ENCODE peak calls at places on chromosomes 3 and 15, in seven cellular contexts. I is thoracic aorta, R is breast epithelium, A is testis, D is MM.1S, N is astrocyte, C is SJSA1. M is an unnamed sample.
A peak's percentile ranks its signal among the peaks of the same experiment; 100 is the strongest.

GRCh38 chr3:54870423-54870822 is 57.4 kb downstream of the LRTM1 start:
- DNase-seq in D (no peak), I (no peak), N (peak; percentile 97), C (peak; percentile 67), R (no peak), A (peak; percentile 64), M (peak; percentile 67)

GRCh38 chr15:57607570-57608000 is 15.9 kb downstream of the MYZAP start:
- DNase-seq in D (no peak), C (peak; percentile 49), I (no peak), N (peak; percentile 17), R (no peak), A (no peak), M (no peak)

GRCh38 chr3:131591394-131591990 is 88.7 kb upstream of the MRPL3 start:
- DNase-seq in D (no peak), A (peak; percentile 60), C (peak; percentile 38), R (no peak), N (peak; percentile 50), I (no peak), M (peak; percentile 44)

GRCh38 chr15:67685008-67685599 is 140.2 kb upstream of the SKOR1 start:
- DNase-seq in N (peak; percentile 31), D (peak; percentile 26), I (no peak), R (no peak), A (no peak), C (no peak), M (peak; percentile 19)

GRCh38 chr3:122030381-122031122 is 8.5 kb upstream of the ILDR1 start:
- DNase-seq in R (no peak), N (peak; percentile 35), D (peak; percentile 84), I (no peak), A (no peak), C (no peak), M (no peak)

GRCh38 chr3:102078864-102079808 is 229.8 kb downstream of the NFKBIZ start:
- DNase-seq in I (no peak), N (no peak), C (no peak), R (no peak), A (no peak), D (peak; percentile 38), M (no peak)

GRCh38 chr3:153290278-153291015 is 128.4 kb downstream of the RAP2B start:
- DNase-seq in A (no peak), N (no peak), I (no peak), D (peak; percentile 56), C (no peak), R (no peak), M (no peak)

GRCh38 chr3:157606392-157607197 is 103.4 kb upstream of the VEPH1 start:
- DNase-seq in C (peak; percentile 60), N (peak; percentile 57), D (peak; percentile 75), A (peak; percentile 75), I (no peak), R (no peak), M (peak; percentile 49)

GRCh38 chr3:192685801-192686200 is 41.5 kb downstream of the FGF12 start:
- DNase-seq in C (no peak), A (no peak), N (no peak), D (no peak), I (no peak), R (no peak), M (no peak)

GRCh38 chr3:192687488-192688152 is 39.7 kb downstream of the FGF12 start:
- DNase-seq in R (no peak), A (no peak), I (no peak), N (no peak), C (no peak), D (no peak), M (no peak)

DNA sequence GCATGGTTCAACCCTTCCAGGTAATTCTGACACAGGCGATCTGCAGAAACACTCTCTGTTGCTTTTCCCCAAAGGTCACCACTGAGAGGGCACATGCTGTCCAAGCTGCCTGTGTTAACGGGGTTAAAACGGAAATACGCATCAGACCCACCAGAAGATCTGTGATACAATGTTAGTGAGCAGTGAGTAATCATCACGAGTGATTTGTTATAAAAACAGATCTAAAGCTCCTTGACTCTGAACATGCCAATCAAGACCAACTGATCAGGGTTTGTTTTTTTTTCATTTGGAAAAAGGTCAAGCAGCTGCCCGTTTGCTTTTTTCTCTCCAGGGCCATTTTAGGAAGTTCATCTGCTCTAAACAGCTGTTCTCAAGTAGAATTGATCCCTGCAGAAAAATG is 43.2 kb downstream of the FGF12 start:
- DNase-seq in C (no peak), A (no peak), N (no peak), R (no peak), D (no peak), I (no peak), M (no peak)
- H3K27ac ChIP-seq in C (no peak overlapping the region), A (no peak overlapping the region), N (no peak overlapping the region), R (no peak overlapping the region), D (no peak overlapping the region), I (no peak overlapping the region), M (no peak overlapping the region)

DNA sequence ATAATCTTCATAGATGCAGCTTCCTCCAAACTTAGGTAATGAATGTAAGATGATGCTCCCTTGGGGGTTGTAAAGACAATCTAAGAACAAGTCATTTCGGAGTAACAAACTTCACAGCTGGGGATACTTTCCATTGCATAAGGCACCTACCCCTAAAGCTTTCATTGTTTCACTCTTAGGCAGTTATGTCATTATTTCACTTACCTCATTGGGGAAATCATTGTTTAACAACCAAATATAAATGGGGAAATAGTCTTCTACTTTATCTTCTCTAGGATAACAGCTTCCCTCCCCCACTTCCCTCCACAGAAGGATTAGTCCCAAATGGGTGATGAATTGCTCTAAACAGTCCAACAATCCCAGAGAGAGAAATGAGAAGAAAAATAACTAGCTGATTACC is 269.8 kb upstream of the ADAMTS9 start:
- DNase-seq in I (no peak), D (no peak), A (no peak), C (no peak), N (no peak), R (no peak), M (no peak)
- H3K27ac ChIP-seq in I (peak overlapping the region; percentile 24), D (no peak overlapping the region), A (no peak overlapping the region), C (no peak overlapping the region), N (no peak overlapping the region), R (no peak overlapping the region), M (peak overlapping the region; percentile 66)

GRCh38 chr3:158735296-158736033 is 3.2 kb upstream of the RARRES1 start:
- DNase-seq in D (no peak), R (no peak), N (no peak), A (no peak), C (no peak), I (no peak), M (no peak)

GRCh38 chr3:158728851-158729250 is 3.4 kb downstream of the RARRES1 start:
- DNase-seq in D (no peak), I (no peak), C (no peak), N (peak; percentile 75), A (no peak), R (no peak), M (no peak)

GRCh38 chr3:158731525-158731924 is 732 bp downstream of the RARRES1 start:
- DNase-seq in C (no peak), I (no peak), A (no peak), N (no peak), R (no peak), D (no peak), M (no peak)

GRCh38 chr3:158731938-158732855 is at the start of gene RARRES1:
- DNase-seq in I (no peak), R (peak; percentile 62), A (peak; percentile 82), N (no peak), D (no peak), C (peak; percentile 52), M (no peak)

GRCh38 chr3:158732856-158733200 is 571 bp upstream of the RARRES1 start:
- DNase-seq in D (no peak), I (no peak), R (no peak), A (no peak), C (no peak), N (no peak), M (no peak)
- H3K27ac ChIP-seq in D (no peak overlapping the region), I (peak overlapping the region; percentile 65), R (peak overlapping the region; percentile 92), A (no peak overlapping the region), C (no peak overlapping the region), N (no peak overlapping the region), M (no peak overlapping the region)

GRCh38 chr3:88105325-88105724 is 44.4 kb upstream of the C3orf38 start:
- DNase-seq in C (no peak), I (no peak), A (no peak), N (peak; percentile 7), R (no peak), D (no peak), M (no peak)
- H3K27ac ChIP-seq in C (no peak overlapping the region), I (no peak overlapping the region), A (no peak overlapping the region), N (no peak overlapping the region), R (no peak overlapping the region), D (no peak overlapping the region), M (no peak overlapping the region)

GRCh38 chr3:128648402-128648801 is 2.2 kb downstream of the RPN1 start:
- DNase-seq in C (no peak), A (no peak), R (no peak), N (no peak), I (no peak), D (no peak), M (no peak)
- H3K27ac ChIP-seq in C (no peak overlapping the region), A (no peak overlapping the region), R (peak overlapping the region; percentile 98), N (no peak overlapping the region), I (no peak overlapping the region), D (no peak overlapping the region), M (no peak overlapping the region)

DNA sequence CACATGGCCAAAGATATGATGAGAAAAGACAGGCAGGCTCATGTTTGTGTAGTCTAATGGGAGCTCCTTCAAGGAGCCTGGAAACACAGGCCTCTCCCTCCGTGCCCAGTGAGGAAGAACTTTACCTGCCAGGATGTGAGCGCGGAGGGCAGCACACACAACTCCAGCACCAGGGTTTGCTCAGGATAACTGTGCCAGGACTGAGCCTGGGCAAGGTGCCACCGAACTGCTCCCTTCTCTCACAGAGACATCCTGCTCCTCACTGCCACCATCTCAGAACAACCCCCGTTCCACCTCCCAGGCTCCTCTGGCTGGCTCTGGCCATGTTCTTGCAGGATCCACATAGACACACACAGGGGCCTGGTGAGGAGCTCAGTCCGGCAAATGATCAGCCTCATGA is 87.4 kb downstream of the NUP210 start:
- DNase-seq in D (no peak), I (no peak), A (no peak), C (no peak), N (no peak), R (no peak), M (no peak)
- H3K27ac ChIP-seq in D (peak overlapping the region; percentile 97), I (no peak overlapping the region), A (no peak overlapping the region), C (no peak overlapping the region), N (no peak overlapping the region), R (no peak overlapping the region), M (no peak overlapping the region)